ENCODE peak calls at places on chromosomes 16 and 17, in ten cellular contexts. One of them, this sample, is unnamed.

GRCh38 chr16:89370601-89371000 is 119.8 kb downstream of the ANKRD11 start:
- DNase-seq in thoracic aorta: no peak
- DNase-seq in heart right ventricle: no peak
- DNase-seq in mesendoderm: no peak
- DNase-seq in OCI-LY7: no peak
- DNase-seq in GM23248: no peak
- DNase-seq in adrenal gland: no peak
- DNase-seq in left ventricle myocardium inferior: no peak
- DNase-seq in Karpas-422: no peak
- DNase-seq in naive thymus-derived CD4-positive, alpha-beta T cell: no peak
- DNase-seq in this sample: no peak

GRCh38 chr17:58756246-58757161 is 850 bp downstream of the PPM1E start:
- DNase-seq in Karpas-422: no peak
- DNase-seq in heart right ventricle: no peak
- DNase-seq in GM23248: peak; percentile 4
- DNase-seq in thoracic aorta: no peak
- DNase-seq in mesendoderm: peak; percentile 18
- DNase-seq in naive thymus-derived CD4-positive, alpha-beta T cell: peak; percentile 23
- DNase-seq in OCI-LY7: peak; percentile 38
- DNase-seq in left ventricle myocardium inferior: no peak
- DNase-seq in adrenal gland: peak; percentile 19
- DNase-seq in this sample: peak; percentile 49

GRCh38 chr16:84299734-84300440 is 5.2 kb downstream of the WFDC1 start:
- DNase-seq in OCI-LY7: no peak
- DNase-seq in GM23248: no peak
- DNase-seq in thoracic aorta: no peak
- DNase-seq in adrenal gland: no peak
- DNase-seq in heart right ventricle: no peak
- DNase-seq in naive thymus-derived CD4-positive, alpha-beta T cell: no peak
- DNase-seq in mesendoderm: no peak
- DNase-seq in left ventricle myocardium inferior: no peak
- DNase-seq in Karpas-422: no peak
- DNase-seq in this sample: no peak

GRCh38 chr16:83717814-83718213 is 90.0 kb upstream of the HSBP1 start:
- DNase-seq in Karpas-422: no peak
- DNase-seq in naive thymus-derived CD4-positive, alpha-beta T cell: no peak
- DNase-seq in thoracic aorta: no peak
- DNase-seq in OCI-LY7: no peak
- DNase-seq in GM23248: peak; percentile 79
- DNase-seq in mesendoderm: peak; percentile 18
- DNase-seq in adrenal gland: no peak
- DNase-seq in heart right ventricle: peak; percentile 20
- DNase-seq in left ventricle myocardium inferior: no peak
- DNase-seq in this sample: peak; percentile 86

GRCh38 chr16:27698746-27699145 is 148.8 kb downstream of the KATNIP start:
- DNase-seq in OCI-LY7: no peak
- DNase-seq in thoracic aorta: no peak
- DNase-seq in mesendoderm: no peak
- DNase-seq in adrenal gland: no peak
- DNase-seq in Karpas-422: no peak
- DNase-seq in heart right ventricle: no peak
- DNase-seq in naive thymus-derived CD4-positive, alpha-beta T cell: no peak
- DNase-seq in left ventricle myocardium inferior: no peak
- DNase-seq in GM23248: no peak
- DNase-seq in this sample: no peak

GRCh38 chr17:45643591-45643990 is 140.5 kb upstream of the CRHR1 start:
- DNase-seq in thoracic aorta: no peak
- DNase-seq in OCI-LY7: no peak
- DNase-seq in mesendoderm: no peak
- DNase-seq in heart right ventricle: no peak
- DNase-seq in left ventricle myocardium inferior: no peak
- DNase-seq in Karpas-422: no peak
- DNase-seq in GM23248: no peak
- DNase-seq in adrenal gland: no peak
- DNase-seq in naive thymus-derived CD4-positive, alpha-beta T cell: no peak
- DNase-seq in this sample: no peak

GRCh38 chr16:69017036-69017783 is 88.2 kb upstream of the HAS3 start:
- DNase-seq in GM23248: peak; percentile 77
- DNase-seq in OCI-LY7: no peak
- DNase-seq in naive thymus-derived CD4-positive, alpha-beta T cell: no peak
- DNase-seq in heart right ventricle: no peak
- DNase-seq in left ventricle myocardium inferior: no peak
- DNase-seq in thoracic aorta: no peak
- DNase-seq in mesendoderm: peak; percentile 14
- DNase-seq in Karpas-422: no peak
- DNase-seq in adrenal gland: peak; percentile 26
- DNase-seq in this sample: no peak

GRCh38 chr17:77382356-77382911 is 241.7 kb downstream of the SEC14L1 start:
- DNase-seq in heart right ventricle: no peak
- DNase-seq in adrenal gland: no peak
- DNase-seq in OCI-LY7: peak; percentile 85
- DNase-seq in naive thymus-derived CD4-positive, alpha-beta T cell: peak; percentile 48
- DNase-seq in GM23248: no peak
- DNase-seq in Karpas-422: peak; percentile 64
- DNase-seq in mesendoderm: peak; percentile 36
- DNase-seq in thoracic aorta: no peak
- DNase-seq in left ventricle myocardium inferior: no peak
- DNase-seq in this sample: peak; percentile 55

GRCh38 chr17:2563061-2563460 is 30.4 kb upstream of the PAFAH1B1 start:
- DNase-seq in thoracic aorta: no peak
- DNase-seq in mesendoderm: peak; percentile 26
- DNase-seq in OCI-LY7: no peak
- DNase-seq in Karpas-422: no peak
- DNase-seq in naive thymus-derived CD4-positive, alpha-beta T cell: no peak
- DNase-seq in left ventricle myocardium inferior: no peak
- DNase-seq in heart right ventricle: no peak
- DNase-seq in adrenal gland: no peak
- DNase-seq in GM23248: no peak
- DNase-seq in this sample: no peak

GRCh38 chr17:1109606-1110523 is 69.9 kb downstream of the ABR start:
- DNase-seq in thoracic aorta: no peak
- DNase-seq in adrenal gland: peak; percentile 40
- DNase-seq in GM23248: no peak
- DNase-seq in heart right ventricle: no peak
- DNase-seq in left ventricle myocardium inferior: no peak
- DNase-seq in naive thymus-derived CD4-positive, alpha-beta T cell: no peak
- DNase-seq in OCI-LY7: no peak
- DNase-seq in Karpas-422: peak; percentile 66
- DNase-seq in mesendoderm: peak; percentile 70
- DNase-seq in this sample: no peak
- H3K4me1 ChIP-seq in thoracic aorta: peaks cover 46% of the 10 kb centered on the region
- H3K4me1 ChIP-seq in adrenal gland: peaks cover 18% of the 10 kb centered on the region
- H3K4me1 ChIP-seq in GM23248: peaks cover 31% of the 10 kb centered on the region
- H3K4me1 ChIP-seq in heart right ventricle: peaks cover 30% of the 10 kb centered on the region
- H3K4me1 ChIP-seq in left ventricle myocardium inferior: peaks cover 82% of the 10 kb centered on the region
- H3K4me1 ChIP-seq in naive thymus-derived CD4-positive, alpha-beta T cell: peaks cover 12% of the 10 kb centered on the region
- H3K4me1 ChIP-seq in OCI-LY7: peaks cover 24% of the 10 kb centered on the region
- H3K4me1 ChIP-seq in Karpas-422: peaks cover 49% of the 10 kb centered on the region
- H3K4me1 ChIP-seq in mesendoderm: peaks cover 3% of the 10 kb centered on the region
- H3K4me1 ChIP-seq in this sample: peaks cover 6% of the 10 kb centered on the region

DNA sequence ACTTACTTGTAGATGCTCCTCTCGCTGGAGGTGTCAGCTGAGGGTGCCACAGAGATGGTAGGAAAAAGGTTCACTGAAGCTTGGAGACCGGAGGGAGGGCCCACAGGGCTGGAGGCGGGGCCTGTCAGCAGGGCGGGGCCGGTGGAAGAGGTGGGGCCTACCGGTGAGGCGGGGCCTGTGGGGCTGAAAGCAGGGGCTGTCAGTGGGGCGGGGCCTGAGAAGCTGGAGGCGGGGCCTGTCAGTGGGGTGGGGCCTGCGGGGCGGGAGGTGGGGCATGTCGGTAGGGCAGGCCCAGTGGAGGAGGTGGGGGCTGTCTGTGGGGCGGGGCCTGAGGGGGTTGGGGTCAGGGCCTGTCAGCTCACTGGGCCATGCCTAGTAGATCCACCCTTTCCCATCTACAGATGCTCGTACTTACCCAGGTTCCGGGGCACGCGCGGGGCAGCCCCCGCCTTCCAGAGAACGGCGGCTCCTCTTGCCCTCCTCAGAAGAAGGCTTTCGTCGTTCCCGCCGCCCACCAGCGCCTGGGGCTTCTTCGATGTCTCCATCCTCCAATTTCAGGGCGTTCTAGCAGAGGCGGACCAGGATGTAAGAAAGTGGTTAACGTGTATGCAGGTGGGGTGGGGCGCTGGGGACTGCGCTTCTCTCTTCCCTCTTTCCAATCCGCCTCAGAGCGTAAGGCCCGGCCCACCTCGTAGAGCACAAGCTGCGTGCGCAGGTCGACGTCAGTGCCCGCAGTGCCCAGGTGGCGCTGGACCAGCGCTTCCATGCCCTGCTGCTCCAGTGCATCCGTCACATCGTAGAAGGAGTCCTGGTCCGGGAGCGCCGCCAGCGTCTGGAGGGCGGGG is 9.8 kb downstream of the TMEM208 start:
- DNase-seq in thoracic aorta: no peak
- DNase-seq in Karpas-422: peak; percentile 94
- DNase-seq in GM23248: peak; percentile 84
- DNase-seq in mesendoderm: peak; percentile 89
- DNase-seq in OCI-LY7: peak; percentile 83
- DNase-seq in left ventricle myocardium inferior: no peak
- DNase-seq in naive thymus-derived CD4-positive, alpha-beta T cell: peak; percentile 89
- DNase-seq in adrenal gland: peak; percentile 61
- DNase-seq in heart right ventricle: no peak
- DNase-seq in this sample: peak; percentile 88
- H3K4me3 ChIP-seq in thoracic aorta: no peak overlapping the region
- H3K4me3 ChIP-seq in Karpas-422: no peak overlapping the region
- H3K4me3 ChIP-seq in GM23248: no peak overlapping the region
- H3K4me3 ChIP-seq in mesendoderm: no peak overlapping the region
- H3K4me3 ChIP-seq in OCI-LY7: no peak overlapping the region
- H3K4me3 ChIP-seq in left ventricle myocardium inferior: no peak overlapping the region
- H3K4me3 ChIP-seq in naive thymus-derived CD4-positive, alpha-beta T cell: no peak overlapping the region
- H3K4me3 ChIP-seq in adrenal gland: no peak overlapping the region
- H3K4me3 ChIP-seq in heart right ventricle: no peak overlapping the region
- H3K4me3 ChIP-seq in this sample: no peak overlapping the region

DNA sequence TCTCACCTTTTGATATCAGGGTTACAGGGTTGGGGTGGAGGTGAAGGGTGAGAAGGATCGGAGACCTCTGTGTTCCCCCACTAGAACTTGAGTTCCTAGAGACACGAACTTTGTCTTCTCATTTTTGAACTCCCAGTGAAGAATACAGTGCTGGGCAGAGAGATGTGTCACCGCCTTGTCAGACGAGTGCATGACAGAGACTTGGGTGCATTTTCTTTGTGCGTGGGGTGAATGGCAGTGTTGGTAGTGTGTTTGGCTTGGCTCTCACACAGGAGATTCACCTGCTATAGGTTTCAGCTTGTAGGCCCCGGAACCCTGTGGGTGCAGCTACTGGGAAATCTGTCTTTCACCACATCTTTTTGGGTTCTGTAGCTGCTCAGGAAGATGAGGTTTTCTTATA is 40.0 kb upstream of the CCR7 start:
- DNase-seq in adrenal gland: no peak
- DNase-seq in Karpas-422: no peak
- DNase-seq in naive thymus-derived CD4-positive, alpha-beta T cell: peak; percentile 62
- DNase-seq in GM23248: no peak
- DNase-seq in OCI-LY7: no peak
- DNase-seq in thoracic aorta: no peak
- DNase-seq in left ventricle myocardium inferior: no peak
- DNase-seq in heart right ventricle: no peak
- DNase-seq in mesendoderm: no peak
- DNase-seq in this sample: no peak
- H3K4me1 ChIP-seq in adrenal gland: no peaks in the 10 kb centered on the region
- H3K4me1 ChIP-seq in Karpas-422: no peaks in the 10 kb centered on the region
- H3K4me1 ChIP-seq in naive thymus-derived CD4-positive, alpha-beta T cell: peaks cover 84% of the 10 kb centered on the region
- H3K4me1 ChIP-seq in GM23248: no peaks in the 10 kb centered on the region
- H3K4me1 ChIP-seq in OCI-LY7: no peaks in the 10 kb centered on the region
- H3K4me1 ChIP-seq in thoracic aorta: no peaks in the 10 kb centered on the region
- H3K4me1 ChIP-seq in left ventricle myocardium inferior: no peaks in the 10 kb centered on the region
- H3K4me1 ChIP-seq in heart right ventricle: no peaks in the 10 kb centered on the region
- H3K4me1 ChIP-seq in mesendoderm: no peaks in the 10 kb centered on the region
- H3K4me1 ChIP-seq in this sample: no peaks in the 10 kb centered on the region

GRCh38 chr17:42110301-42111264 is 1.9 kb downstream of the DHX58 start:
- DNase-seq in naive thymus-derived CD4-positive, alpha-beta T cell: no peak
- DNase-seq in Karpas-422: no peak
- DNase-seq in OCI-LY7: peak; percentile 26
- DNase-seq in left ventricle myocardium inferior: no peak
- DNase-seq in heart right ventricle: no peak
- DNase-seq in adrenal gland: no peak
- DNase-seq in thoracic aorta: no peak
- DNase-seq in GM23248: no peak
- DNase-seq in mesendoderm: no peak
- DNase-seq in this sample: no peak
- H3K4me3 ChIP-seq in naive thymus-derived CD4-positive, alpha-beta T cell: no peak overlapping the region
- H3K4me3 ChIP-seq in Karpas-422: no peak overlapping the region
- H3K4me3 ChIP-seq in OCI-LY7: no peak overlapping the region
- H3K4me3 ChIP-seq in left ventricle myocardium inferior: no peak overlapping the region
- H3K4me3 ChIP-seq in heart right ventricle: no peak overlapping the region
- H3K4me3 ChIP-seq in adrenal gland: no peak overlapping the region
- H3K4me3 ChIP-seq in thoracic aorta: no peak overlapping the region
- H3K4me3 ChIP-seq in GM23248: no peak overlapping the region
- H3K4me3 ChIP-seq in mesendoderm: no peak overlapping the region
- H3K4me3 ChIP-seq in this sample: no peak overlapping the region

DNA sequence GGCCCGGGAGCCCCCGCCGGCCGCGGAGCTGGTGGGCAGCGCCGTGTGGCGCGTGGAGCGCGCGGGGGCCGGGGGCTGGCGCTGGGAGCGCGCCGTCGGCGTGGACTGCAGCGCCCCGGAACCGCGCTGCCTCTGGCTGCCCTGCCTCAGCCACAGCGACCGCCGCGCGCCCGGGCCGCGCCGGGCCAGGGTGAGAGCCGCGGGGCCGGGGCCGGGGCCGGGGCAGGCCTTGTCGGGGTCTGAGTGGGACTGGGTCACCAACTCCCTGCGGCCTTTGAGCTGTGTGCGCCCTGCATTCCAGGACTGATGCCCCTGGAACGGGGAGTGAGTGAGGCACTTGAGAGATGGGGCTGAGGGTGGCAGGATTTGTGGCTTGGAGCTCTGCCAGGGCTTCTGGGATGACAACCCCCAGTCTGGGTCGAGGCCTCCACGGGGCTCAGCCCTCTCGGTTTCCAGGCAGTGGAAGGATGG is 25.7 kb downstream of the ARHGAP23 start:
- DNase-seq in mesendoderm: no peak
- DNase-seq in Karpas-422: no peak
- DNase-seq in naive thymus-derived CD4-positive, alpha-beta T cell: no peak
- DNase-seq in heart right ventricle: peak; percentile 57
- DNase-seq in adrenal gland: peak; percentile 71
- DNase-seq in GM23248: peak; percentile 62
- DNase-seq in thoracic aorta: no peak
- DNase-seq in OCI-LY7: no peak
- DNase-seq in left ventricle myocardium inferior: no peak
- DNase-seq in this sample: peak; percentile 93
- H3K4me1 ChIP-seq in mesendoderm: peaks cover 36% of the 10 kb centered on the region
- H3K4me1 ChIP-seq in Karpas-422: no peaks in the 10 kb centered on the region
- H3K4me1 ChIP-seq in naive thymus-derived CD4-positive, alpha-beta T cell: no peaks in the 10 kb centered on the region
- H3K4me1 ChIP-seq in heart right ventricle: peaks cover 33% of the 10 kb centered on the region
- H3K4me1 ChIP-seq in adrenal gland: peaks cover 21% of the 10 kb centered on the region
- H3K4me1 ChIP-seq in GM23248: peaks cover 61% of the 10 kb centered on the region
- H3K4me1 ChIP-seq in thoracic aorta: peaks cover 44% of the 10 kb centered on the region
- H3K4me1 ChIP-seq in OCI-LY7: peaks cover 28% of the 10 kb centered on the region
- H3K4me1 ChIP-seq in left ventricle myocardium inferior: peaks cover 95% of the 10 kb centered on the region
- H3K4me1 ChIP-seq in this sample: peaks cover 68% of the 10 kb centered on the region

GRCh38 chr16:10390330-10390729 is 4.5 kb downstream of the ATF7IP2 start:
- DNase-seq in thoracic aorta: no peak
- DNase-seq in adrenal gland: no peak
- DNase-seq in OCI-LY7: no peak
- DNase-seq in heart right ventricle: no peak
- DNase-seq in left ventricle myocardium inferior: no peak
- DNase-seq in GM23248: no peak
- DNase-seq in mesendoderm: no peak
- DNase-seq in Karpas-422: no peak
- DNase-seq in naive thymus-derived CD4-positive, alpha-beta T cell: no peak
- DNase-seq in this sample: no peak
- H3K4me3 ChIP-seq in thoracic aorta: no peak overlapping the region
- H3K4me3 ChIP-seq in adrenal gland: no peak overlapping the region
- H3K4me3 ChIP-seq in OCI-LY7: no peak overlapping the region
- H3K4me3 ChIP-seq in heart right ventricle: no peak overlapping the region
- H3K4me3 ChIP-seq in left ventricle myocardium inferior: no peak overlapping the region
- H3K4me3 ChIP-seq in GM23248: no peak overlapping the region
- H3K4me3 ChIP-seq in mesendoderm: no peak overlapping the region
- H3K4me3 ChIP-seq in Karpas-422: no peak overlapping the region
- H3K4me3 ChIP-seq in naive thymus-derived CD4-positive, alpha-beta T cell: no peak overlapping the region
- H3K4me3 ChIP-seq in this sample: no peak overlapping the region